ENCODE peak calls at places on chromosome 11, in ten cellular contexts. M is uterus; F is astrocyte of the hippocampus; A is KBM-7; V is neuronal stem cell; K is amniotic stem cell; J is effector memory CD4-positive, alpha-beta T cell; W is HT1080; O is sigmoid colon; Y is NCI-H774. B is an unnamed sample.

GRCh38 chr11:79488286-79488685 is 47.5 kb upstream of the TENM4 start:
- DNase-seq in M (peak), F (no peak), A (no peak), V (no peak), K (no peak), J (no peak), W (no peak), O (no peak), Y (no peak), B (no peak)

GRCh38 chr11:92580931-92581330 is 356.3 kb downstream of the FAT3 start:
- DNase-seq in M (no peak), F (peak), A (no peak), V (no peak), K (no peak), J (no peak), W (no peak), O (no peak), Y (no peak), B (no peak)

GRCh38 chr11:113562981-113563461 is 87.8 kb upstream of the DRD2 start:
- DNase-seq in M (no peak), F (no peak), A (no peak), V (no peak), K (no peak), J (no peak), W (no peak), O (no peak), Y (no peak), B (no peak)

GRCh38 chr11:104432526-104432925 is 268.6 kb upstream of the PDGFD start:
- DNase-seq in M (no peak), F (no peak), A (no peak), V (no peak), K (no peak), J (no peak), W (no peak), O (no peak), Y (no peak), B (no peak)

GRCh38 chr11:3984896-3985295 is 109.7 kb upstream of the RRM1 start:
- DNase-seq in M (peak), F (peak), A (peak), V (peak), K (no peak), J (no peak), W (no peak), O (no peak), Y (no peak), B (no peak)

GRCh38 chr11:82902086-82902485 is 550 bp downstream of the DDIAS start:
- DNase-seq in M (no peak), F (no peak), A (no peak), V (no peak), K (no peak), J (no peak), W (no peak), O (no peak), Y (no peak), B (no peak)

GRCh38 chr11:43579171-43579918 is 101.2 kb upstream of the HSD17B12 start:
- DNase-seq in M (no peak), F (peak), A (peak), V (no peak), K (no peak), J (no peak), W (peak), O (no peak), Y (no peak), B (no peak)

GRCh38 chr11:19868281-19868821 is 155.7 kb downstream of the NAV2 start:
- DNase-seq in M (no peak), F (peak), A (no peak), V (no peak), K (no peak), J (no peak), W (peak), O (peak), Y (peak), B (peak)

GRCh38 chr11:120759046-120759445 is 247.5 kb downstream of the GRIK4 start:
- DNase-seq in M (no peak), F (no peak), A (no peak), V (no peak), K (no peak), J (no peak), W (no peak), O (no peak), Y (no peak), B (no peak)

GRCh38 chr11:1410366-1411291 is 20.9 kb downstream of the BRSK2 start:
- DNase-seq in M (no peak), F (no peak), A (no peak), V (peak), K (no peak), J (no peak), W (no peak), O (no peak), Y (no peak), B (no peak)

GRCh38 chr11:93458286-93458685 is 84.9 kb downstream of the SMCO4 start:
- DNase-seq in M (no peak), F (no peak), A (no peak), V (no peak), K (no peak), J (no peak), W (no peak), O (no peak), Y (no peak), B (no peak)

GRCh38 chr11:18791175-18792065 is at the start of gene PTPN5:
- DNase-seq in M (no peak), F (peak), A (no peak), V (peak), K (no peak), J (no peak), W (no peak), O (no peak), Y (no peak), B (no peak)

GRCh38 chr11:57601297-57601696 is 3.8 kb downstream of the SERPING1 start:
- DNase-seq in M (no peak), F (no peak), A (no peak), V (no peak), K (no peak), J (no peak), W (no peak), O (no peak), Y (no peak), B (no peak)

GRCh38 chr11:104001474-104001873 is 35.0 kb upstream of the DDI1 start:
- DNase-seq in M (no peak), F (peak), A (no peak), V (no peak), K (no peak), J (no peak), W (no peak), O (no peak), Y (no peak), B (no peak)

GRCh38 chr11:57763568-57763967 is 2.0 kb downstream of the CTNND1 start:
- DNase-seq in M (no peak), F (peak), A (no peak), V (no peak), K (no peak), J (no peak), W (peak), O (no peak), Y (no peak), B (no peak)

GRCh38 chr11:18066626-18067025 is 20.6 kb upstream of the TPH1 start:
- DNase-seq in M (no peak), F (no peak), A (no peak), V (no peak), K (no peak), J (no peak), W (no peak), O (no peak), Y (no peak), B (no peak)

GRCh38 chr11:10305262-10305963 is 540 bp downstream of the ADM start:
- DNase-seq in M (peak), F (peak), A (peak), V (no peak), K (no peak), J (no peak), W (no peak), O (peak), Y (peak), B (no peak)

GRCh38 chr11:12376259-12376971 is 956 bp upstream of the PARVA start:
- DNase-seq in M (peak), F (peak), A (no peak), V (no peak), K (no peak), J (no peak), W (peak), O (peak), Y (no peak), B (no peak)

GRCh38 chr11:66181632-66182345 is 86.7 kb upstream of the RAB1B start:
- DNase-seq in M (no peak), F (no peak), A (no peak), V (no peak), K (no peak), J (no peak), W (no peak), O (no peak), Y (no peak), B (no peak)

GRCh38 chr11:11501546-11502274 is 120.1 kb downstream of the GALNT18 start:
- DNase-seq in M (no peak), F (no peak), A (no peak), V (no peak), K (no peak), J (no peak), W (no peak), O (no peak), Y (no peak), B (no peak)

B was measured in DMS153.